ENCODE peak calls at places on chromosomes 16 and 17, in four cellular contexts. K, H, O and T are unnamed samples.

GRCh38 chr17:57636985-57637667 is 108.0 kb downstream of the CCDC182 start:
- DNase-seq in K (no peak), H (no peak), O (no peak), T (no peak)

GRCh38 chr16:72963921-72964320 is 84.0 kb downstream of the ZFHX3 start:
- DNase-seq in K (no peak), H (no peak), O (no peak), T (peak; percentile 31)

GRCh38 chr17:81349397-81350319 is 45.6 kb upstream of the BAHCC1 start:
- DNase-seq in K (no peak), H (no peak), O (no peak), T (no peak)

GRCh38 chr16:3097266-3097665 is 1.8 kb downstream of the ZSCAN10 start:
- DNase-seq in K (no peak), H (no peak), O (no peak), T (no peak)

GRCh38 chr17:12627177-12627629 is 38.5 kb upstream of the MYOCD start:
- DNase-seq in K (no peak), H (no peak), O (no peak), T (peak; percentile 92)

GRCh38 chr17:4591529-4591928 is 7.2 kb downstream of the SMTNL2 start:
- DNase-seq in K (no peak), H (no peak), O (no peak), T (peak; percentile 23)

GRCh38 chr17:47847341-47848197 is 3.4 kb downstream of the SP6 start:
- DNase-seq in K (no peak), H (no peak), O (peak; percentile 52), T (no peak)

GRCh38 chr17:68431661-68432071 is 25.6 kb downstream of the WIPI1 start:
- DNase-seq in K (no peak), H (no peak), O (peak; percentile 53), T (peak; percentile 43)

GRCh38 chr16:50697881-50698767 is 4.7 kb downstream of the NOD2 start:
- DNase-seq in K (no peak), H (no peak), O (peak; percentile 79), T (peak; percentile 61)